ENCODE peak calls at places on chromosome 14, in six cellular contexts. L is left lung, K is GM23248, T is AG10803, Z is brain microvascular endothelial cell, A is A673. Y is an unnamed sample.

GRCh38 chr14:61965030-61965745 is 203.0 kb downstream of the SNAPC1 start:
- DNase-seq in L (no peak), K (peak), T (peak), Z (peak), A (peak), Y (no peak)

GRCh38 chr14:54457609-54457996 is 16.4 kb upstream of the CNIH1 start:
- DNase-seq in L (no peak), K (no peak), T (no peak), Z (no peak), A (no peak), Y (no peak)

GRCh38 chr14:61644834-61645233 is 50.5 kb upstream of the HIF1A start:
- DNase-seq in L (no peak), K (peak), T (no peak), Z (no peak), A (no peak), Y (peak)

GRCh38 chr14:38839743-38840375 is 263.2 kb downstream of the SEC23A start:
- DNase-seq in L (no peak), K (peak), T (peak), Z (peak), A (no peak), Y (no peak)

GRCh38 chr14:89977668-89978067 is 21.9 kb downstream of the TDP1 start:
- DNase-seq in L (no peak), K (no peak), T (no peak), Z (no peak), A (no peak), Y (no peak)

GRCh38 chr14:103314496-103315277 is 19.4 kb upstream of the EIF5 start:
- DNase-seq in L (no peak), K (no peak), T (no peak), Z (no peak), A (no peak), Y (peak)

GRCh38 chr14:22558221-22558913 is 30.7 kb downstream of the DAD1 start:
- DNase-seq in L (no peak), K (no peak), T (no peak), Z (no peak), A (no peak), Y (peak)

GRCh38 chr14:102697125-102697900 is 79.9 kb upstream of the TRAF3 start:
- DNase-seq in L (no peak), K (peak), T (no peak), Z (no peak), A (no peak), Y (no peak)

GRCh38 chr14:32450919-32451675 is 122.0 kb downstream of the AKAP6 start:
- DNase-seq in L (no peak), K (peak), T (no peak), Z (no peak), A (no peak), Y (no peak)

GRCh38 chr14:59046746-59047145 is 141.7 kb upstream of the DAAM1 start:
- DNase-seq in L (no peak), K (no peak), T (peak), Z (no peak), A (no peak), Y (no peak)

GRCh38 chr14:53851394-53852056 is 105.1 kb downstream of the BMP4 start:
- DNase-seq in L (no peak), K (no peak), T (peak), Z (no peak), A (no peak), Y (no peak)

GRCh38 chr14:65168840-65169239 is 66.5 kb upstream of the MAX start:
- DNase-seq in L (no peak), K (peak), T (peak), Z (no peak), A (peak), Y (no peak)

GRCh38 chr14:32224731-32225377 is 21.8 kb upstream of the RNU6-8 start:
- DNase-seq in L (no peak), K (peak), T (peak), Z (peak), A (peak), Y (peak)

GRCh38 chr14:96083667-96084320 is 44.6 kb downstream of the C14orf132 start:
- DNase-seq in L (peak), K (no peak), T (no peak), Z (no peak), A (no peak), Y (no peak)

GRCh38 chr14:21990116-21990515 is 316.5 kb upstream of the OR4E1 start:
- DNase-seq in L (no peak), K (peak), T (no peak), Z (no peak), A (peak), Y (no peak)

GRCh38 chr14:57526942-57527341 is 33.3 kb upstream of the CCDC198 start:
- DNase-seq in L (no peak), K (no peak), T (no peak), Z (no peak), A (peak), Y (peak)

GRCh38 chr14:99447739-99448138 is 32.9 kb downstream of the SETD3 start:
- DNase-seq in L (no peak), K (no peak), T (no peak), Z (no peak), A (no peak), Y (no peak)

GRCh38 chr14:90198541-90198940 is 57.8 kb upstream of the PSMC1 start:
- DNase-seq in L (no peak), K (no peak), T (no peak), Z (no peak), A (no peak), Y (no peak)

GRCh38 chr14:67748312-67748711 is 46.6 kb downstream of the RDH12 start:
- DNase-seq in L (no peak), K (no peak), T (no peak), Z (no peak), A (no peak), Y (no peak)

GRCh38 chr14:35343709-35344474 is 51.7 kb downstream of the PSMA6 start:
- DNase-seq in L (no peak), K (no peak), T (no peak), Z (no peak), A (no peak), Y (no peak)

GRCh38 chr14:95597784-95598204 is 62.9 kb downstream of the GLRX5 start:
- DNase-seq in L (no peak), K (peak), T (peak), Z (peak), A (peak), Y (peak)

GRCh38 chr14:36973806-36974442 is 198.5 kb downstream of the SLC25A21 start:
- DNase-seq in L (no peak), K (peak), T (peak), Z (peak), A (no peak), Y (no peak)

GRCh38 chr14:49893309-49894213 is 679 bp downstream of the ARF6 start:
- DNase-seq in L (peak), K (peak), T (peak), Z (peak), A (no peak), Y (peak)

GRCh38 chr14:24137529-24138395 is 1.8 kb downstream of the PSME1 start:
- DNase-seq in L (no peak), K (no peak), T (no peak), Z (no peak), A (no peak), Y (no peak)
- H3K4me3 ChIP-seq in L (peak), K (no peak), T (peak), Z (no peak), A (no peak), Y (no peak)

GRCh38 chr14:91350813-91351507 is 66.7 kb downstream of the CCDC88C start:
- DNase-seq in L (no peak), K (no peak), T (no peak), Z (peak), A (no peak), Y (no peak)

GRCh38 chr14:91352101-91352500 is 65.5 kb downstream of the CCDC88C start:
- DNase-seq in L (no peak), K (peak), T (peak), Z (no peak), A (no peak), Y (peak)

GRCh38 chr14:91352696-91353692 is 64.6 kb downstream of the CCDC88C start:
- DNase-seq in L (no peak), K (no peak), T (no peak), Z (no peak), A (no peak), Y (no peak)

GRCh38 chr14:91350483-91350812 is 67.2 kb downstream of the CCDC88C start:
- DNase-seq in L (no peak), K (no peak), T (no peak), Z (no peak), A (no peak), Y (no peak)

GRCh38 chr14:91351508-91351853 is 66.1 kb downstream of the CCDC88C start:
- DNase-seq in L (no peak), K (no peak), T (no peak), Z (no peak), A (no peak), Y (no peak)
- H3K4me3 ChIP-seq in L (peak), K (no peak), T (no peak), Z (no peak), A (no peak), Y (no peak)

DNA sequence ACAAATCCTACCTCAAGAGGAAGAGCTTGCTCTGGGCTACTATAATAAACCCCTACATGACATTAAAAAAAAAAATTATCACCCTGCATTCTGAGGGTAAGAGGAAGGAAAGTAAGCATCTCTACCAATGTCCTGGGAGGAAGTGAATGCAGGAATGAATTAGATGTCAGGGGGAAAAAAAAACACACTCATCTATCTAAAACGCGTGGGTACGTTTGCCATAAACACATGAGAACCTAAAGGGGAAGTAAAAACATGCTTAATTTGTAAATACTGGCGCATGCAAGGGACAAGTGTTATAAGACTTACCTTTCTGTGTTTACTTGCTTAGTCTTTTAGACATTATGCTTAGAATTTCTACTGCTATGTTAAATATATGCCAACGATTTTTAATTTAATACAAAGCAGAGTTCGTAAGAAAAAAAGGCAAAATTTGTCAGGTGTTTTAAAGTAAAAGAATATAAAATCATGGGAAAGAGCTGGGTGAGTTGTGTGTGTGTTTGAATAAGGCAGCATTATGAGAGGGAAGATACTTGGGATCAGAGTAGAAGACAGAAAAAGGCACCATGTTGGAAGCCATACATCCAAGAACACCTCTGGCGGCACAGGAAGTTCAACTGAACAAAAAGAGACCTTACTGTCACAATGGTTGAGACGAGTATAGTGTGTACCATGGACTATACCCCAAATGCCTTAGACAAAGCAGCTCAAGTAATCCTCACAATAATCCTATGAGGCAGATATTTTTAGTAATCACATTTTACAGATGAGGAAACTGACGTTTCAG is 1.5 kb downstream of the TMED8 start:
- DNase-seq in L (no peak), K (no peak), T (no peak), Z (no peak), A (no peak), Y (no peak)
- H3K4me3 ChIP-seq in L (peak), K (peak), T (peak), Z (no peak), A (peak), Y (no peak)

DNA sequence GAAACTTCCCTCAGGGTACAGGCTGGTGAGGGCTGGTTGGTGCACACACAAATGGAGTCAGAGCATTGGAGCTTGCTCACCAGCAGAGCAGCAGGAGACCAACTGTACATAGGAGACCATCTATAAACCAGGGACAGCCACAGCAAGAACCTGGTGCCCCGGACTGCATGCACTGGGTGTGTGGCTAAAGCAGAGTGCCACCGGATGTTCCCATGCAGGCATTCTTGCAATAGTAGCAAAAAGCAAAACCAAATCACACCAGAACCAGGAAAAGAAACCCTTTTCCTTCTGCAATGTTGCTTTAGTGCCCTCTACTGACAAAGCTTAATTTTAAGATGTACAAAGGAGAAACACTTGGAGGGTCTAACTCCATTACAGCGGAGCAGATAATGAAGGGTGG is 136.3 kb downstream of the MDGA2 start:
- DNase-seq in L (no peak), K (no peak), T (no peak), Z (peak), A (peak), Y (peak)
- H3K4me3 ChIP-seq in L (no peak), K (no peak), T (no peak), Z (no peak), A (no peak), Y (no peak)

DNA sequence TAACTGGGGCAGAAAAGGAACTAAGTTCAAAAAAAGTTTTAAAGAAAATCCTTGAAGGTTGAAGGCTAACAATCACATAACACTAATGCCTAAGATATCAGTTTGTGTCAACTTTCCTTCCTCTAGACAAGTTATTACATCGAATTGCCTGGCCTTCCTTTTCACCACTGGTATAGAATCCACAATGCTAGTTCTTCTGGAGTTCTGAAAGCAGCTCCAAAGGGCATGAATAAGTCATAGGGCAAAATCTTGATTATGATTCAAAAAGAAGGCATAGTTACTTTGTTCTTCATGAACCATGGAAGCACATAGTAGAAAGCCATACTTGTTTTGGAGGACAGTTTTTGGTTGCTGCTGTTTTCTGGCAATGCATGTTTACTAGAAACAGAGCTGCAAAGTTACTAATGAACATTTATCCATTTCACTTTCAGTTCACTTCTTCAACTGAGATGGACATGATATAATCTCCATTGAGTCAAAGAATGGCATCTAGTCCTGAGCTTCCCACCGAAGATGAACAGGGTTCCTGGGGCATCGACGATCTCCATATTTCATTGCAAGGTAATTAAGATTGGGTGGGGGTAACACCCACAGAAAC is 56.0 kb downstream of the SYNE2 start:
- DNase-seq in L (no peak), K (no peak), T (no peak), Z (no peak), A (no peak), Y (no peak)
- H3K4me3 ChIP-seq in L (peak), K (no peak), T (peak), Z (no peak), A (no peak), Y (no peak)